ENCODE peak calls at places on chromosomes 6 and 20, in six cellular contexts. One of them, this sample, is unnamed.

GRCh38 chr6:20459682-20460081 is 58.0 kb downstream of the E2F3 start:
- DNase-seq in H7: no peak
- DNase-seq in endothelial cell: no peak
- DNase-seq in iris pigment epithelial cell: no peak
- DNase-seq in stimulated activated CD4-positive, alpha-beta T cell treated with anti-CD3 and anti-CD28 coated beads, Interleukin-15, amount 100 ng/mL, for 1 hour: no peak
- DNase-seq in ACHN: no peak
- DNase-seq in this sample: no peak

GRCh38 chr6:2893276-2893675 is 9.8 kb downstream of the SERPINB9 start:
- DNase-seq in H7: no peak
- DNase-seq in endothelial cell: no peak
- DNase-seq in iris pigment epithelial cell: no peak
- DNase-seq in stimulated activated CD4-positive, alpha-beta T cell treated with anti-CD3 and anti-CD28 coated beads, Interleukin-15, amount 100 ng/mL, for 1 hour: no peak
- DNase-seq in ACHN: no peak
- DNase-seq in this sample: no peak

GRCh38 chr6:147282566-147282959 is 78.3 kb downstream of the STXBP5 start:
- DNase-seq in H7: no peak
- DNase-seq in endothelial cell: no peak
- DNase-seq in iris pigment epithelial cell: no peak
- DNase-seq in stimulated activated CD4-positive, alpha-beta T cell treated with anti-CD3 and anti-CD28 coated beads, Interleukin-15, amount 100 ng/mL, for 1 hour: no peak
- DNase-seq in ACHN: no peak
- DNase-seq in this sample: no peak

GRCh38 chr20:3420211-3420707 is 12.8 kb upstream of the DNAAF9 start:
- DNase-seq in H7: no peak
- DNase-seq in endothelial cell: no peak
- DNase-seq in iris pigment epithelial cell: peak
- DNase-seq in stimulated activated CD4-positive, alpha-beta T cell treated with anti-CD3 and anti-CD28 coated beads, Interleukin-15, amount 100 ng/mL, for 1 hour: no peak
- DNase-seq in ACHN: no peak
- DNase-seq in this sample: peak

GRCh38 chr6:89487864-89488263 is 54.9 kb downstream of the ANKRD6 start:
- DNase-seq in H7: no peak
- DNase-seq in endothelial cell: no peak
- DNase-seq in iris pigment epithelial cell: no peak
- DNase-seq in stimulated activated CD4-positive, alpha-beta T cell treated with anti-CD3 and anti-CD28 coated beads, Interleukin-15, amount 100 ng/mL, for 1 hour: no peak
- DNase-seq in ACHN: no peak
- DNase-seq in this sample: no peak

GRCh38 chr6:16398587-16398986 is 160.2 kb downstream of the GMPR start:
- DNase-seq in H7: no peak
- DNase-seq in endothelial cell: no peak
- DNase-seq in iris pigment epithelial cell: peak
- DNase-seq in stimulated activated CD4-positive, alpha-beta T cell treated with anti-CD3 and anti-CD28 coated beads, Interleukin-15, amount 100 ng/mL, for 1 hour: no peak
- DNase-seq in ACHN: no peak
- DNase-seq in this sample: peak

GRCh38 chr6:109791301-109791700 is 100.2 kb downstream of the FIG4 start:
- DNase-seq in H7: peak
- DNase-seq in endothelial cell: no peak
- DNase-seq in iris pigment epithelial cell: no peak
- DNase-seq in stimulated activated CD4-positive, alpha-beta T cell treated with anti-CD3 and anti-CD28 coated beads, Interleukin-15, amount 100 ng/mL, for 1 hour: no peak
- DNase-seq in ACHN: peak
- DNase-seq in this sample: no peak

GRCh38 chr6:105320766-105321165 is 82.1 kb downstream of the PREP start:
- DNase-seq in H7: no peak
- DNase-seq in endothelial cell: no peak
- DNase-seq in iris pigment epithelial cell: no peak
- DNase-seq in stimulated activated CD4-positive, alpha-beta T cell treated with anti-CD3 and anti-CD28 coated beads, Interleukin-15, amount 100 ng/mL, for 1 hour: no peak
- DNase-seq in ACHN: no peak
- DNase-seq in this sample: no peak

GRCh38 chr20:37071481-37071911 is 24.3 kb downstream of the RBL1 start:
- DNase-seq in H7: no peak
- DNase-seq in endothelial cell: no peak
- DNase-seq in iris pigment epithelial cell: peak
- DNase-seq in stimulated activated CD4-positive, alpha-beta T cell treated with anti-CD3 and anti-CD28 coated beads, Interleukin-15, amount 100 ng/mL, for 1 hour: no peak
- DNase-seq in ACHN: peak
- DNase-seq in this sample: peak

GRCh38 chr6:167754691-167755090 is 72.0 kb upstream of the AFDN start:
- DNase-seq in H7: no peak
- DNase-seq in endothelial cell: no peak
- DNase-seq in iris pigment epithelial cell: no peak
- DNase-seq in stimulated activated CD4-positive, alpha-beta T cell treated with anti-CD3 and anti-CD28 coated beads, Interleukin-15, amount 100 ng/mL, for 1 hour: no peak
- DNase-seq in ACHN: no peak
- DNase-seq in this sample: no peak

GRCh38 chr6:31609519-31610406 is 5.3 kb upstream of the AIF1 start:
- DNase-seq in H7: no peak
- DNase-seq in endothelial cell: no peak
- DNase-seq in iris pigment epithelial cell: no peak
- DNase-seq in stimulated activated CD4-positive, alpha-beta T cell treated with anti-CD3 and anti-CD28 coated beads, Interleukin-15, amount 100 ng/mL, for 1 hour: no peak
- DNase-seq in ACHN: no peak
- DNase-seq in this sample: no peak

GRCh38 chr6:84770521-84770920 is 6.1 kb upstream of the TBX18 start:
- DNase-seq in H7: no peak
- DNase-seq in endothelial cell: no peak
- DNase-seq in iris pigment epithelial cell: no peak
- DNase-seq in stimulated activated CD4-positive, alpha-beta T cell treated with anti-CD3 and anti-CD28 coated beads, Interleukin-15, amount 100 ng/mL, for 1 hour: no peak
- DNase-seq in ACHN: no peak
- DNase-seq in this sample: peak

GRCh38 chr20:63129991-63130653 is 85.8 kb downstream of the YTHDF1 start:
- DNase-seq in H7: peak
- DNase-seq in endothelial cell: no peak
- DNase-seq in iris pigment epithelial cell: no peak
- DNase-seq in stimulated activated CD4-positive, alpha-beta T cell treated with anti-CD3 and anti-CD28 coated beads, Interleukin-15, amount 100 ng/mL, for 1 hour: no peak
- DNase-seq in ACHN: no peak
- DNase-seq in this sample: no peak

GRCh38 chr6:94893327-94893726 is 684.0 kb upstream of the MANEA start:
- DNase-seq in H7: no peak
- DNase-seq in endothelial cell: no peak
- DNase-seq in iris pigment epithelial cell: peak
- DNase-seq in stimulated activated CD4-positive, alpha-beta T cell treated with anti-CD3 and anti-CD28 coated beads, Interleukin-15, amount 100 ng/mL, for 1 hour: no peak
- DNase-seq in ACHN: no peak
- DNase-seq in this sample: no peak

GRCh38 chr6:14129572-14129971 is 12.0 kb downstream of the CD83 start:
- DNase-seq in H7: peak
- DNase-seq in endothelial cell: peak
- DNase-seq in iris pigment epithelial cell: peak
- DNase-seq in stimulated activated CD4-positive, alpha-beta T cell treated with anti-CD3 and anti-CD28 coated beads, Interleukin-15, amount 100 ng/mL, for 1 hour: no peak
- DNase-seq in ACHN: peak
- DNase-seq in this sample: peak

GRCh38 chr6:100719883-100720682 is 161.0 kb downstream of the ASCC3 start:
- DNase-seq in H7: peak
- DNase-seq in endothelial cell: no peak
- DNase-seq in iris pigment epithelial cell: peak
- DNase-seq in stimulated activated CD4-positive, alpha-beta T cell treated with anti-CD3 and anti-CD28 coated beads, Interleukin-15, amount 100 ng/mL, for 1 hour: no peak
- DNase-seq in ACHN: peak
- DNase-seq in this sample: peak

GRCh38 chr6:72703093-72703492 is 81.2 kb downstream of the KCNQ5 start:
- DNase-seq in H7: no peak
- DNase-seq in endothelial cell: no peak
- DNase-seq in iris pigment epithelial cell: no peak
- DNase-seq in stimulated activated CD4-positive, alpha-beta T cell treated with anti-CD3 and anti-CD28 coated beads, Interleukin-15, amount 100 ng/mL, for 1 hour: no peak
- DNase-seq in ACHN: no peak
- DNase-seq in this sample: no peak

GRCh38 chr20:1370548-1371110 is 22.2 kb downstream of the FKBP1A start:
- DNase-seq in H7: no peak
- DNase-seq in endothelial cell: no peak
- DNase-seq in iris pigment epithelial cell: no peak
- DNase-seq in stimulated activated CD4-positive, alpha-beta T cell treated with anti-CD3 and anti-CD28 coated beads, Interleukin-15, amount 100 ng/mL, for 1 hour: no peak
- DNase-seq in ACHN: no peak
- DNase-seq in this sample: no peak

GRCh38 chr6:106110167-106110826 is 24.2 kb downstream of the PRDM1 start:
- DNase-seq in H7: no peak
- DNase-seq in endothelial cell: no peak
- DNase-seq in iris pigment epithelial cell: no peak
- DNase-seq in stimulated activated CD4-positive, alpha-beta T cell treated with anti-CD3 and anti-CD28 coated beads, Interleukin-15, amount 100 ng/mL, for 1 hour: no peak
- DNase-seq in ACHN: no peak
- DNase-seq in this sample: no peak